ENCODE peak calls at places on chromosomes 4 and X, in five cellular contexts. Y is CD8-positive, alpha-beta T cell; G is pancreas; M is HepG2; W is OCI-LY7. Z is an unnamed sample. For H3K4me1, the result is how much of the 10 kb centered on the place peaks cover.

GRCh38 chr4:69583543-69583942 is 55.9 kb downstream of the UGT2A2 start:
- DNase-seq in Y (no peak), G (no peak), M (no peak), W (no peak), Z (no peak)

GRCh38 chrX:1170243-1170642 is 42.2 kb downstream of the CRLF2 start:
- DNase-seq in Y (peak), G (no peak), M (no peak), W (no peak), Z (no peak)

GRCh38 chr4:96186593-96186992 is 346.7 kb downstream of the PDHA2 start:
- DNase-seq in Y (no peak), G (no peak), M (no peak), W (no peak), Z (no peak)

GRCh38 chrX:51459125-51459524 is 37.3 kb downstream of the NUDT11 start:
- DNase-seq in Y (no peak), G (no peak), M (peak), W (peak), Z (peak)

GRCh38 chr4:99723555-99724450 is 66.2 kb upstream of the C4orf54 start:
- DNase-seq in Y (no peak), G (peak), M (peak), W (no peak), Z (no peak)

GRCh38 chr4:37748546-37748945 is 62.4 kb upstream of the RELL1 start:
- DNase-seq in Y (no peak), G (no peak), M (no peak), W (peak), Z (no peak)

GRCh38 chr4:121156822-121157769 is 7.0 kb downstream of the TNIP3 start:
- DNase-seq in Y (peak), G (peak), M (no peak), W (no peak), Z (peak)

GRCh38 chrX:70452143-70452733 is 7.6 kb downstream of the DLG3 start:
- DNase-seq in Y (peak), G (peak), M (peak), W (peak), Z (peak)

GRCh38 chr4:8840816-8841455 is 30.7 kb downstream of the HMX1 start:
- DNase-seq in Y (no peak), G (no peak), M (no peak), W (no peak), Z (no peak)

GRCh38 chr4:117400039-117400835 is 314.9 kb upstream of the TRAM1L1 start:
- DNase-seq in Y (no peak), G (no peak), M (peak), W (no peak), Z (no peak)

GRCh38 chrX:80266979-80267378 is 153.3 kb upstream of the TENT5D start:
- DNase-seq in Y (no peak), G (no peak), M (no peak), W (no peak), Z (no peak)

GRCh38 chrX:39734174-39734776 is 363.5 kb downstream of the BCOR start:
- DNase-seq in Y (no peak), G (no peak), M (no peak), W (no peak), Z (no peak)

GRCh38 chr4:113618205-113618604 is 143.3 kb downstream of the CAMK2D start:
- DNase-seq in Y (no peak), G (no peak), M (no peak), W (peak), Z (no peak)

GRCh38 chrX:138711399-138712347 is at the start of gene FGF13:
- DNase-seq in Y (no peak), G (peak), M (peak), W (no peak), Z (no peak)

GRCh38 chrX:139931646-139932076 is 1.2 kb downstream of the ATP11C start:
- DNase-seq in Y (no peak), G (no peak), M (no peak), W (no peak), Z (no peak)

GRCh38 chr4:55247521-55247920 is 98.5 kb upstream of the SRD5A3 start:
- DNase-seq in Y (no peak), G (no peak), M (no peak), W (no peak), Z (no peak)

GRCh38 chr4:83906561-83906960 is 370.7 kb downstream of the GPAT3 start:
- DNase-seq in Y (no peak), G (no peak), M (no peak), W (no peak), Z (no peak)

GRCh38 chrX:14630724-14631123 is 101.4 kb downstream of the GLRA2 start:
- DNase-seq in Y (no peak), G (no peak), M (no peak), W (no peak), Z (no peak)

GRCh38 chrX:80663331-80663730 is 146.3 kb downstream of the BRWD3 start:
- DNase-seq in Y (no peak), G (no peak), M (no peak), W (no peak), Z (no peak)

GRCh38 chr4:150283689-150284088 is 205.4 kb downstream of the DCLK2 start:
- DNase-seq in Y (no peak), G (no peak), M (no peak), W (no peak), Z (no peak)

GRCh38 chrX:23381688-23382087 is 47.0 kb downstream of the PTCHD1 start:
- DNase-seq in Y (no peak), G (no peak), M (no peak), W (no peak), Z (no peak)

GRCh38 chrX:119075271-119075670 is 2.5 kb downstream of the CT47C1 start:
- DNase-seq in Y (no peak), G (no peak), M (no peak), W (no peak), Z (no peak)

GRCh38 chr4:164408831-164409230 is 345.1 kb upstream of the SMIM31 start:
- DNase-seq in Y (no peak), G (no peak), M (no peak), W (no peak), Z (no peak)

GRCh38 chrX:79556750-79557149 is 189.6 kb upstream of the ITM2A start:
- DNase-seq in Y (no peak), G (no peak), M (no peak), W (no peak), Z (no peak)

GRCh38 chrX:18351774-18352173 is 2.7 kb downstream of the SCML2 start:
- DNase-seq in Y (no peak), G (no peak), M (no peak), W (no peak), Z (no peak)

GRCh38 chr4:956531-957230 is 16.7 kb downstream of the DGKQ start:
- DNase-seq in Y (no peak), G (no peak), M (no peak), W (no peak), Z (no peak)

GRCh38 chr4:158782539-158783360 is 13.9 kb downstream of the FNIP2 start:
- DNase-seq in Y (no peak), G (no peak), M (peak), W (no peak), Z (no peak)

GRCh38 chr4:170243662-170244288 is 154.0 kb upstream of the AADAT start:
- DNase-seq in Y (no peak), G (no peak), M (no peak), W (no peak), Z (no peak)

GRCh38 chr4:26731342-26731741 is 129.3 kb upstream of the STIM2 start:
- DNase-seq in Y (no peak), G (no peak), M (no peak), W (no peak), Z (no peak)

GRCh38 chrX:13994104-13994503 is 35.6 kb downstream of the GEMIN8 start:
- DNase-seq in Y (no peak), G (no peak), M (no peak), W (no peak), Z (no peak)

GRCh38 chrX:124028177-124028576 is 66.7 kb downstream of the STAG2 start:
- DNase-seq in Y (no peak), G (no peak), M (no peak), W (no peak), Z (no peak)

GRCh38 chr4:158538911-158539310 is 17.2 kb downstream of the RXFP1 start:
- DNase-seq in Y (no peak), G (no peak), M (no peak), W (no peak), Z (no peak)

GRCh38 chr4:2356123-2357069 is 62.0 kb downstream of the ZFYVE28 start:
- DNase-seq in Y (no peak), G (no peak), M (no peak), W (no peak), Z (no peak)

GRCh38 chrX:145818522-145819075 is 970 bp downstream of the SLITRK2 start:
- DNase-seq in Y (no peak), G (no peak), M (no peak), W (no peak), Z (no peak)

GRCh38 chr4:76377922-76378321 is 43.0 kb downstream of the CCDC158 start:
- DNase-seq in Y (peak), G (no peak), M (peak), W (peak), Z (peak)

GRCh38 chr4:113146876-113147358 is 97.5 kb downstream of the ANK2 start:
- DNase-seq in Y (no peak), G (peak), M (peak), W (no peak), Z (no peak)

DNA sequence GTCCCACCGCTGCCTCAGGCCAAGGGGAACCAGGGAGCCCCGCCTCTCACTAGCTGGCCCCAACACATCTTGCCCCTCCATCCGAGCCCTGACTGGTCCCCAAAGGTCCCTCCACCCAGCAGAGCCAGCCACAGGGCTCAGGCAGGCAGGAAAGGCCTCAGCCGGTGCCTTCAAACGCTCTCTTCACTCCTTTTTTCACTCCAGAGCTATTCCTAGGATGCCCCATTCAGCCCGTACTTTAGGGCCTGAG is 1.5 kb upstream of the ARHGAP4 start:
- DNase-seq in Y (no peak), G (no peak), M (no peak), W (no peak), Z (no peak)
- H3K4me1 ChIP-seq in Y (under half), G (under half), M (half or more), W (under half), Z (under half)

GRCh38 chr4:145934434-145935047 is 4.1 kb downstream of the ZNF827 start:
- DNase-seq in Y (no peak), G (no peak), M (no peak), W (peak), Z (no peak)
- H3K4me1 ChIP-seq in Y (under half), G (under half), M (under half), W (half or more), Z (under half)

GRCh38 chrX:107676559-107677378 is 48.5 kb downstream of the PRPS1 start:
- DNase-seq in Y (peak), G (peak), M (no peak), W (peak), Z (peak)
- H3K4me1 ChIP-seq in Y (half or more), G (under half), M (under half), W (half or more), Z (under half)

GRCh38 chr4:7374571-7374970 is 60.2 kb downstream of the PSAPL1 start:
- DNase-seq in Y (no peak), G (no peak), M (no peak), W (no peak), Z (no peak)
- H3K4me1 ChIP-seq in Y (under half), G (under half), M (under half), W (under half), Z (under half)

GRCh38 chr4:166435449-166435848 is 562.4 kb downstream of the TLL1 start:
- DNase-seq in Y (no peak), G (no peak), M (no peak), W (no peak), Z (no peak)

GRCh38 chr4:166432842-166433241 is 559.8 kb downstream of the TLL1 start:
- DNase-seq in Y (no peak), G (no peak), M (no peak), W (no peak), Z (no peak)

DNA sequence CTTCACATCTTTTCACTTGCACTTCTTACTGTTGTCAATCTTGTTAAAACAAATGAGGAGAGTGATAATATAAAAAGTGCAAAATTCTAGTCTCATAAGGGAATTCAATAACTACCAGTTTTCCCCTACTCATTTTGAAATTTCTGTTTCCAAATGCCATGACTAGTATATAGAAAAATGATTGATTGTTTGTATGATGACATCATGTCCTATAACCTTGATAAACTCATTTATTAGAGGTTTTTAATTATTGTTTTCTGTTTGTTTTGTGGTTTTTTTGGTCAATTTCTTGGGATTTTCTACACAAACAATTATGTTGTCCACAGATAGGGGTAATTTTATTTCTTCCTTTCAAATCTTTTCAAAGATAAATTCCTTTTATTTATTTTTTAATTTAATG is 559.1 kb downstream of the TLL1 start:
- DNase-seq in Y (no peak), G (no peak), M (no peak), W (no peak), Z (no peak)
- H3K4me1 ChIP-seq in Y (under half), G (under half), M (under half), W (under half), Z (under half)